ENCODE peak calls at places on chromosomes 13 and 19, in six cellular contexts. T is IMR-90, E is H9, S is H1, X is neuronal stem cell, L is trophoblast cell. H is an unnamed sample.

GRCh38 chr13:30141773-30142501 is 165.4 kb downstream of the KATNAL1 start:
- DNase-seq in T (no peak), E (no peak), S (no peak), X (no peak), L (no peak), H (peak)

GRCh38 chr19:49409441-49410029 is 13.7 kb downstream of the PTH2 start:
- DNase-seq in S (no peak), T (no peak), E (no peak), L (no peak), X (no peak), H (no peak)

GRCh38 chr19:4933528-4933927 is 24.2 kb downstream of the UHRF1 start:
- DNase-seq in S (no peak), X (no peak), T (no peak), L (no peak), E (no peak), H (no peak)

GRCh38 chr19:40219721-40220276 is 1.6 kb upstream of the TTC9B start:
- DNase-seq in L (peak), S (no peak), T (peak), E (no peak), X (no peak), H (peak)

GRCh38 chr19:49132974-49133609 is 13.7 kb downstream of the PPFIA3 start:
- DNase-seq in E (peak), S (peak), L (no peak), T (no peak), X (no peak), H (no peak)

GRCh38 chr13:32811297-32811800 is 204.9 kb upstream of the KL start:
- DNase-seq in S (no peak), X (no peak), T (no peak), E (no peak), L (no peak), H (peak)

GRCh38 chr13:23654111-23655110 is 84.2 kb downstream of the TNFRSF19 start:
- DNase-seq in X (no peak), L (no peak), S (no peak), E (no peak), T (peak), H (peak)

GRCh38 chr13:40595693-40596092 is 70.7 kb downstream of the FOXO1 start:
- DNase-seq in L (peak), E (no peak), T (no peak), X (no peak), S (no peak), H (no peak)

GRCh38 chr19:48403606-48404005 is 10.1 kb downstream of the GRIN2D start:
- DNase-seq in L (peak), S (peak), E (peak), X (no peak), T (peak), H (peak)

GRCh38 chr19:35960432-35960972 is 24.3 kb downstream of the LRFN3 start:
- DNase-seq in T (no peak), S (no peak), X (no peak), E (no peak), L (no peak), H (no peak)

GRCh38 chr19:35966771-35967170 is 28.2 kb upstream of the SDHAF1 start:
- DNase-seq in T (no peak), X (no peak), E (no peak), L (no peak), S (no peak), H (no peak)

GRCh38 chr19:35959040-35959967 is 23.1 kb downstream of the LRFN3 start:
- DNase-seq in S (peak), T (no peak), E (peak), L (no peak), X (no peak), H (no peak)

GRCh38 chr19:35959968-35960320 is 23.8 kb downstream of the LRFN3 start:
- DNase-seq in T (no peak), L (no peak), X (no peak), E (peak), S (peak), H (no peak)

DNA sequence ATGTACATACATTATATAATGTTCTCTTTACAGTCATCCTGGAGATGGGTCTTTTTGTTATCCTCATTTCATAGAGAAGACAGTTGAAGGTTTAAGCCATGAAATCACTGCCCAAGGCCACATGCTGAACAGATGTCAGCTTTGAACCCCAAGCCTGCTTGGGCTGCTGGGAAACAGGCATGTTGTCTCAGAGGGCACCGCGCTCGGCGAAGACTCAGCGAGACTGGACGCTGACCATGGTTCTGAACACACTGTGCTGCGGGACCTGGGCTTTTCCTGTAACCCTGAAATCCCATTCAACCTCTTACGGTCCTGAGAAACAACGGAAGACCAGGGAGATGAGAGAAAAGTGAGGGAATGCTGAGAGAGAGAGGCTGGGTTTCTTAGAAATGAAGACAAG is 27.3 kb downstream of the LRFN3 start:
- DNase-seq in L (peak), S (peak), E (peak), T (peak), X (peak), H (peak)
- H3K14ac ChIP-seq in L (no peak), S (no peak), E (no peak), T (no peak), X (no peak), H (no peak)

GRCh38 chr19:44574201-44574950 is 39.0 kb upstream of the IGSF23 start:
- DNase-seq in L (no peak), X (no peak), E (no peak), T (no peak), S (no peak), H (no peak)
- H3K4me2 ChIP-seq in L (no peak), X (no peak), E (no peak), T (no peak), S (no peak), H (no peak)

GRCh38 chr19:58045411-58046050 is 11.7 kb downstream of the ZSCAN1 start:
- DNase-seq in T (no peak), E (no peak), S (no peak), L (no peak), X (no peak), H (no peak)

GRCh38 chr19:58044391-58044790 is 10.6 kb downstream of the ZSCAN1 start:
- DNase-seq in E (no peak), X (no peak), L (no peak), S (no peak), T (no peak), H (no peak)

GRCh38 chr19:58046856-58047255 is 12.2 kb upstream of the ZNF135 start:
- DNase-seq in L (no peak), S (no peak), E (no peak), X (no peak), T (no peak), H (no peak)

GRCh38 chr19:58042709-58043340 is 9.0 kb downstream of the ZSCAN1 start:
- DNase-seq in X (no peak), L (no peak), T (no peak), E (peak), S (peak), H (no peak)

GRCh38 chr19:58044886-58045285 is 11.1 kb downstream of the ZSCAN1 start:
- DNase-seq in E (no peak), X (no peak), T (no peak), S (no peak), L (no peak), H (no peak)
- H4K8ac ChIP-seq in E (no peak), X (no peak), T (no peak), S (no peak), L (no peak), H (no peak)

GRCh38 chr19:55424518-55424917 is 16.9 kb upstream of the UBE2S start:
- DNase-seq in E (no peak), X (no peak), S (no peak), T (no peak), L (no peak), H (no peak)
- H3K14ac ChIP-seq in E (no peak), X (peak), S (no peak), T (no peak), L (no peak), H (no peak)

GRCh38 chr13:66222127-66222526 is 1008.0 kb downstream of the PCDH9 start:
- DNase-seq in T (no peak), L (no peak), X (no peak), E (no peak), S (no peak), H (no peak)
- H3K4me2 ChIP-seq in T (no peak), L (no peak), X (no peak), E (no peak), S (no peak), H (no peak)

GRCh38 chr19:9009935-9010651 is at the start of gene MUC16:
- DNase-seq in T (no peak), S (no peak), L (no peak), X (no peak), E (peak), H (no peak)
- H4K8ac ChIP-seq in T (no peak), S (no peak), L (no peak), X (no peak), E (no peak), H (no peak)

H was measured in mesenchymal stem cell.